ENCODE peak calls at places on chromosomes 2 and 18, in seven cellular contexts. D is CD8-positive, alpha-beta T cell; F is WERI-Rb-1; Y is right lobe of liver; W is Caco-2; T is adrenal gland; R is esophagus squamous epithelium. K is an unnamed sample.

GRCh38 chr2:134246154-134246874 is 7.6 kb upstream of the MGAT5 start:
- DNase-seq in D (no peak), F (peak; percentile 28), Y (no peak), W (no peak), T (no peak), R (no peak), K (no peak)

GRCh38 chr18:74456409-74457042 is 582 bp downstream of the DIPK1C start:
- DNase-seq in D (no peak), F (no peak), Y (no peak), W (no peak), T (no peak), R (no peak), K (no peak)

GRCh38 chr18:74963820-74964446 is 245.0 kb downstream of the PTGR3 start:
- DNase-seq in D (no peak), F (peak; percentile 60), Y (no peak), W (peak; percentile 17), T (peak; percentile 15), R (no peak), K (peak; percentile 48)

GRCh38 chr2:19488009-19488691 is 129.7 kb upstream of the OSR1 start:
- DNase-seq in D (no peak), F (no peak), Y (no peak), W (peak; percentile 12), T (no peak), R (no peak), K (no peak)

GRCh38 chr18:74899554-74899953 is 301.9 kb downstream of the ZNF407 start:
- DNase-seq in D (no peak), F (no peak), Y (peak; percentile 37), W (no peak), T (peak; percentile 16), R (no peak), K (no peak)

GRCh38 chr2:43024515-43024962 is 201.9 kb downstream of the ZFP36L2 start:
- DNase-seq in D (peak; percentile 39), F (peak; percentile 90), Y (peak; percentile 70), W (peak; percentile 82), T (peak; percentile 71), R (no peak), K (no peak)

GRCh38 chr18:6200375-6200774 is 214.3 kb downstream of the L3MBTL4 start:
- DNase-seq in D (no peak), F (no peak), Y (no peak), W (no peak), T (no peak), R (no peak), K (no peak)

GRCh38 chr2:32559136-32559535 is 68.7 kb upstream of the TTC27 start:
- DNase-seq in D (no peak), F (no peak), Y (no peak), W (no peak), T (no peak), R (no peak), K (no peak)

GRCh38 chr2:25709349-25709748 is 36.0 kb upstream of the DTNB start:
- DNase-seq in D (no peak), F (no peak), Y (no peak), W (no peak), T (no peak), R (no peak), K (no peak)

GRCh38 chr18:13246591-13246990 is 28.0 kb downstream of the LDLRAD4 start:
- DNase-seq in D (no peak), F (no peak), Y (no peak), W (no peak), T (no peak), R (no peak), K (no peak)

GRCh38 chr2:214593723-214594122 is 182.9 kb downstream of the VWC2L start:
- DNase-seq in D (no peak), F (no peak), Y (no peak), W (peak; percentile 27), T (no peak), R (no peak), K (no peak)

GRCh38 chr2:122129399-122129798 is 373.9 kb downstream of the TSN start:
- DNase-seq in D (no peak), F (no peak), Y (no peak), W (no peak), T (no peak), R (no peak), K (no peak)

GRCh38 chr18:75088622-75089211 is 120.2 kb downstream of the PTGR3 start:
- DNase-seq in D (no peak), F (no peak), Y (no peak), W (no peak), T (no peak), R (no peak), K (no peak)

GRCh38 chr18:37274309-37274987 is 291.1 kb downstream of the CELF4 start:
- DNase-seq in D (no peak), F (no peak), Y (no peak), W (no peak), T (no peak), R (no peak), K (no peak)

GRCh38 chr18:23528580-23529472 is 25.5 kb downstream of the RMC1 start:
- DNase-seq in D (no peak), F (no peak), Y (no peak), W (no peak), T (peak; percentile 31), R (no peak), K (no peak)

GRCh38 chr2:85810376-85811172 is 56.8 kb downstream of the ATOH8 start:
- DNase-seq in D (no peak), F (peak; percentile 80), Y (no peak), W (no peak), T (no peak), R (no peak), K (no peak)

GRCh38 chr2:197125000-197125399 is 185.6 kb downstream of the ANKRD44 start:
- DNase-seq in D (no peak), F (no peak), Y (no peak), W (no peak), T (peak; percentile 37), R (no peak), K (no peak)

GRCh38 chr2:27494944-27495554 is at the start of gene FNDC4:
- DNase-seq in D (no peak), F (peak; percentile 59), Y (peak; percentile 48), W (peak; percentile 60), T (peak; percentile 58), R (no peak), K (no peak)

GRCh38 chr2:217291259-217291658 is 431.4 kb upstream of the TNP1 start:
- DNase-seq in D (no peak), F (no peak), Y (no peak), W (peak; percentile 14), T (no peak), R (no peak), K (no peak)

GRCh38 chr18:7566587-7567486 is at the start of gene PTPRM:
- DNase-seq in D (no peak), F (peak; percentile 59), Y (peak; percentile 88), W (peak; percentile 89), T (peak; percentile 92), R (peak; percentile 13), K (no peak)

GRCh38 chr2:5549061-5549601 is 143.1 kb upstream of the SOX11 start:
- DNase-seq in D (no peak), F (no peak), Y (no peak), W (no peak), T (no peak), R (no peak), K (no peak)

GRCh38 chr2:176873403-176873802 is 339.2 kb upstream of the HNRNPA3 start:
- DNase-seq in D (no peak), F (no peak), Y (no peak), W (no peak), T (no peak), R (no peak), K (no peak)

GRCh38 chr2:192195548-192196418 is 1.1 kb upstream of the TMEFF2 start:
- DNase-seq in D (no peak), F (no peak), Y (peak; percentile 21), W (no peak), T (peak; percentile 7), R (no peak), K (no peak)

DNA sequence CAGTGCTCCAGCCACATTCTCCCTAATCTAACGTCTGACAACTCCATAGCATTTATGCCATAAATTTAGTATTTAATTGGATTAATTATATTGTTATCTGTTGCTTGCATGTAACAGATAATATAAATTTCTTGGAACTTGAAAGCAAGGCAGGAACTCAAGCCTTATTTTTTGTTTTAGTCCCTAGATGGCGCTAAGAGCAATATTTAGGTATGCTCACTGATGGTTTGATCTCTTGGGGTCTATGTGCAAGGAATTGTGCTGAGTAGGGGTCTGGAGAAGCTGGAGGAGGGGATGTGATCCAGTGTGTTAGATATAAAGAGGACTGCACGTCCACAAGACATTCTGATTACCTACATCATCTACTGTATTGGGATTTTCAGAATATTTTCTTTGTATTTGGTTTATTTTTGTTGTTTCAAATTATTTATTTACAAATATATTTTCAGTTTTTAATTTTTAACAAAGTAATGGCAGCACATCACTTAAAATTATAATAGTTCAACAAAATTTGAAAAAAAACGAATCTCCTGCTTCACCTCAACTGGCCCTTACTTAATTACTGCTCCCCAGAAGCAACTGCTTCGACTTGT is 32.8 kb downstream of the KATNAL2 start:
- DNase-seq in D (no peak), F (no peak), Y (no peak), W (no peak), T (no peak), R (no peak), K (no peak)
- TF ChIP-seq CTCF in D (no peak), F (peak; percentile 56), Y (peak; percentile 51), W (no peak), T (peak; percentile 14), R (no peak), K (peak; percentile 58)

GRCh38 chr2:200677161-200677560 is 91.3 kb downstream of the AOX1 start:
- DNase-seq in D (no peak), F (no peak), Y (no peak), W (no peak), T (no peak), R (no peak), K (no peak)
- H3K4me3 ChIP-seq in D (no peak overlapping the region), F (no peak overlapping the region), Y (no peak overlapping the region), W (no peak overlapping the region), T (no peak overlapping the region), R (no peak overlapping the region), K (no peak overlapping the region)

DNA sequence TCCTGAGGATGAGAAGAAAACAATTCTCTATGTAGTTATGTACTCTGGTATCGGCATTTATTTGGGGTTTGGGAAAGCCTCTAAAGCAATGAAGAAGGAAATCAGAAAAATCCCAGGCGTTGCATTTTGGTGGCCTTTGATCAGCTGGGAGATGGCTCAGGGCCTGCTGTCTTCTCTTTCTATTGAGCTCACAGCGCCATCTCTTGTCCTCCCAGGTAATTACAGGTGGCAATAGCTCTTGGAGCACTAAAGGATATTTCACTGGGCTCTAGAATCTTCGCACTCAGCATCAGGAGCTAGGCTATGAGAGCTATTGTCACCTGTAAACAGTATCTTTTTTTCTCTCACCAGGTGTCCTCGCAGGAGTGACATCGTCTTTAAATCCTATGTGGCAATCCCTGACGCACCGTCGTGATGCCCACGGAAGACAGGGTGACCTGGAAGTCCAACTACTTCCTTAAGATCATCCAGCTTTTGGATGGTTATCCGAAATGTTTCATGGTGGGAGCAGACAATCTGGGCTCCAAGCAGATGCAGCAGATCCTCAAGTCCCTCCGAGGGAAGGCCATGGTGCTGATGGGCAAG is 76.1 kb upstream of the PMAIP1 start:
- DNase-seq in D (no peak), F (peak; percentile 88), Y (peak; percentile 47), W (peak; percentile 52), T (peak; percentile 84), R (no peak), K (peak; percentile 30)
- TF ChIP-seq CTCF in D (peak; percentile 28), F (peak; percentile 83), Y (peak; percentile 82), W (no peak), T (peak; percentile 92), R (peak; percentile 71), K (peak; percentile 90)

DNA sequence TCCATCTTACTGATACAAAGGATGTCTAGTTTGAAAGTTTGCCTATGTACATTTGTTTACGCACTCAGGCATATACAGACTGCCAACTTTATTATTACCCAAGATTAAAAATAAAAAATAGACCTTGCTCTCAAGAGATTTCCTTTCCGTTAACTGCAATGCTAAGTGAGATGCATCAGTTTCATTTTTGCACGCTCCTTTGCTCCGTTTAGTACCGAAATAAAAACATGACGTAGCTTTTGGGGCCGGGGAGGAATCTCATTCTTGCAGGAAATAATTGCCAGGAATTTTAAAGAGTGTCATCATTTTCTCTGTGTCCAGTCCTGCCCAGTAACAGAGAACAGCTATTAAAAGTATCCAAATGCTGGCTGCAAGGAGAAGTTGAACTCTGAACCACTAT is 169.5 kb downstream of the SLC8A1 start:
- DNase-seq in D (no peak), F (no peak), Y (no peak), W (no peak), T (no peak), R (no peak), K (no peak)
- H3K4me3 ChIP-seq in D (no peak overlapping the region), F (no peak overlapping the region), Y (no peak overlapping the region), W (no peak overlapping the region), T (no peak overlapping the region), R (no peak overlapping the region), K (no peak overlapping the region)